ENCODE peak calls at places on chromosomes 12 and 14, in five cellular contexts. M is stimulated activated naive B cell treated with anti-CD40 and anti-IgM and Interleukin-4, amounts not matched to agents 10 μg/mL and 1 μg/mL and 100 μg/mL, for 72 hours; L is H4; Y is A549; Q is activated naive CD4-positive, alpha-beta T cell. R is an unnamed sample.

GRCh38 chr14:69299286-69300035 is 39.5 kb downstream of the GALNT16 start:
- DNase-seq in M (no peak), L (no peak), Y (no peak), Q (no peak), R (no peak)

GRCh38 chr12:113462880-113463745 is 8.6 kb downstream of the LHX5 start:
- DNase-seq in M (no peak), L (no peak), Y (no peak), Q (no peak), R (peak)

GRCh38 chr12:26062566-26062965 is 62.3 kb downstream of the BHLHE41 start:
- DNase-seq in M (no peak), L (peak), Y (no peak), Q (no peak), R (no peak)

GRCh38 chr12:71216725-71217579 is 59.2 kb upstream of the TSPAN8 start:
- DNase-seq in M (no peak), L (peak), Y (peak), Q (no peak), R (no peak)

GRCh38 chr12:106978035-106978800 is 8.7 kb downstream of the MTERF2 start:
- DNase-seq in M (no peak), L (no peak), Y (no peak), Q (no peak), R (no peak)

GRCh38 chr14:36756221-36756620 is 94.6 kb downstream of the PAX9 start:
- DNase-seq in M (no peak), L (no peak), Y (no peak), Q (no peak), R (no peak)

GRCh38 chr12:29041621-29042020 is 107.5 kb upstream of the FAR2 start:
- DNase-seq in M (no peak), L (peak), Y (peak), Q (no peak), R (no peak)

GRCh38 chr12:89016970-89017778 is 335.1 kb downstream of the DUSP6 start:
- DNase-seq in M (no peak), L (peak), Y (peak), Q (no peak), R (peak)

GRCh38 chr12:59059401-59059935 is 139.2 kb upstream of the LRIG3 start:
- DNase-seq in M (no peak), L (no peak), Y (no peak), Q (no peak), R (no peak)

GRCh38 chr12:124609041-124609984 is 41.9 kb upstream of the NCOR2 start:
- DNase-seq in M (peak), L (peak), Y (peak), Q (peak), R (no peak)

GRCh38 chr14:54048736-54049135 is 92.1 kb upstream of the BMP4 start:
- DNase-seq in M (no peak), L (no peak), Y (no peak), Q (no peak), R (no peak)

GRCh38 chr12:50600364-50600763 is 95.6 kb downstream of the DIP2B start:
- DNase-seq in M (no peak), L (no peak), Y (no peak), Q (no peak), R (no peak)

GRCh38 chr12:55724940-55725309 is 3.9 kb downstream of the CD63 start:
- DNase-seq in M (no peak), L (no peak), Y (no peak), Q (no peak), R (no peak)

GRCh38 chr14:29111554-29111953 is 345.0 kb downstream of the FOXG1 start:
- DNase-seq in M (no peak), L (no peak), Y (no peak), Q (no peak), R (no peak)

GRCh38 chr12:112354399-112354798 is 27.8 kb downstream of the HECTD4 start:
- DNase-seq in M (no peak), L (no peak), Y (peak), Q (no peak), R (no peak)

GRCh38 chr12:129961111-129961510 is 57.3 kb upstream of the TMEM132D start:
- DNase-seq in M (no peak), L (no peak), Y (peak), Q (no peak), R (no peak)

GRCh38 chr12:95608252-95609033 is 57.2 kb upstream of the USP44 start:
- DNase-seq in M (no peak), L (peak), Y (peak), Q (no peak), R (no peak)

GRCh38 chr14:80606347-80606772 is 335.2 kb downstream of the CEP128 start:
- DNase-seq in M (no peak), L (no peak), Y (no peak), Q (no peak), R (no peak)

GRCh38 chr14:88877192-88877591 is 52.7 kb downstream of the TTC8 start:
- DNase-seq in M (no peak), L (no peak), Y (no peak), Q (no peak), R (no peak)

GRCh38 chr12:76007640-76008039 is 23.9 kb downstream of the PHLDA1 start:
- DNase-seq in M (no peak), L (no peak), Y (no peak), Q (no peak), R (no peak)

GRCh38 chr12:58051378-58051777 is 110.0 kb downstream of the ATP23 start:
- DNase-seq in M (no peak), L (no peak), Y (no peak), Q (no peak), R (no peak)

GRCh38 chr12:112749081-112749480 is 42.5 kb upstream of the RPH3A start:
- DNase-seq in M (no peak), L (no peak), Y (no peak), Q (no peak), R (no peak)

GRCh38 chr14:103125098-103126070 is 2.1 kb downstream of the TNFAIP2 start:
- DNase-seq in M (no peak), L (no peak), Y (no peak), Q (no peak), R (no peak)

GRCh38 chr12:105419606-105420005 is 89.1 kb downstream of the C12orf75 start:
- DNase-seq in M (no peak), L (no peak), Y (no peak), Q (no peak), R (no peak)

GRCh38 chr12:55996201-55996714 is 818 bp upstream of the SUOX start:
- DNase-seq in M (peak), L (peak), Y (peak), Q (peak), R (peak)

GRCh38 chr12:92608418-92609091 is 94.2 kb upstream of the PLEKHG7 start:
- DNase-seq in M (no peak), L (peak), Y (peak), Q (no peak), R (no peak)

GRCh38 chr12:88925370-88925915 is 345.2 kb upstream of the KITLG start:
- DNase-seq in M (no peak), L (no peak), Y (no peak), Q (no peak), R (no peak)

GRCh38 chr12:29208935-29209701 is 60.0 kb downstream of the FAR2 start:
- DNase-seq in M (no peak), L (no peak), Y (no peak), Q (no peak), R (no peak)

GRCh38 chr14:24426912-24427536 is 2.4 kb downstream of the CBLN3 start:
- DNase-seq in M (no peak), L (no peak), Y (no peak), Q (peak), R (no peak)

GRCh38 chr12:113052326-113052725 is 4.2 kb upstream of the DTX1 start:
- DNase-seq in M (no peak), L (no peak), Y (no peak), Q (no peak), R (no peak)

GRCh38 chr12:112682586-112682985 is 109.0 kb upstream of the RPH3A start:
- DNase-seq in M (no peak), L (no peak), Y (no peak), Q (no peak), R (no peak)

GRCh38 chr14:66638688-66639087 is 130.7 kb downstream of the GPHN start:
- DNase-seq in M (no peak), L (no peak), Y (peak), Q (no peak), R (no peak)

GRCh38 chr12:107818984-107819383 is 44.5 kb downstream of the ASCL4 start:
- DNase-seq in M (no peak), L (peak), Y (no peak), Q (no peak), R (no peak)

GRCh38 chr14:101508196-101508947 is 52.9 kb upstream of the DIO3 start:
- DNase-seq in M (no peak), L (no peak), Y (no peak), Q (no peak), R (no peak)

GRCh38 chr14:106875503-106875902 is 1349.1 kb downstream of the TMEM121 start:
- DNase-seq in M (peak), L (no peak), Y (no peak), Q (no peak), R (no peak)

GRCh38 chr12:27966870-27967269 is 5.7 kb downstream of the PTHLH start:
- DNase-seq in M (no peak), L (peak), Y (peak), Q (no peak), R (no peak)

GRCh38 chr12:122336015-122336946 is 70.0 kb upstream of the VPS33A start:
- DNase-seq in M (no peak), L (peak), Y (peak), Q (peak), R (peak)

GRCh38 chr14:53881161-53881846 is 75.3 kb downstream of the BMP4 start:
- DNase-seq in M (no peak), L (peak), Y (peak), Q (no peak), R (no peak)

GRCh38 chr12:115470977-115471376 is 787.0 kb upstream of the TBX3 start:
- DNase-seq in M (no peak), L (no peak), Y (no peak), Q (no peak), R (no peak)